ENCODE peak calls at places on chromosomes 3 and 15, in four cellular contexts. Q is iPS-NIHi11, Y is ovary, G is HFF-Myc. M is an unnamed sample.

GRCh38 chr3:178665747-178666146 is 129.5 kb downstream of the KCNMB2 start:
- DNase-seq in Y (no peak), Q (no peak), G (no peak), M (no peak)

GRCh38 chr15:24761704-24762302 is 86.2 kb downstream of the NPAP1 start:
- DNase-seq in Q (no peak), Y (no peak), G (no peak), M (no peak)

GRCh38 chr3:27943106-27943505 is 221.0 kb upstream of the EOMES start:
- DNase-seq in Y (no peak), G (no peak), Q (peak), M (peak)

GRCh38 chr3:53269888-53270880 is 14.4 kb upstream of the TKT start:
- DNase-seq in Q (peak), Y (peak), G (peak), M (peak)

GRCh38 chr3:133944181-133944580 is 48.5 kb upstream of the RAB6B start:
- DNase-seq in Y (no peak), Q (no peak), G (no peak), M (no peak)

GRCh38 chr3:149252272-149252671 is 30.6 kb upstream of the CP start:
- DNase-seq in Y (no peak), Q (no peak), G (no peak), M (no peak)

GRCh38 chr15:68578175-68578959 is 426 bp upstream of the CORO2B start:
- DNase-seq in G (no peak), Q (peak), Y (peak), M (peak)

GRCh38 chr3:128577711-128578110 is 72.9 kb downstream of the RPN1 start:
- DNase-seq in G (no peak), Y (no peak), Q (no peak), M (no peak)

GRCh38 chr3:134941820-134942219 is 146.8 kb downstream of the EPHB1 start:
- DNase-seq in Q (no peak), Y (no peak), G (no peak), M (no peak)

GRCh38 chr15:61641645-61642044 is 412.5 kb upstream of the RORA start:
- DNase-seq in Q (no peak), Y (no peak), G (no peak), M (no peak)

GRCh38 chr15:36797128-36797527 is 217.7 kb downstream of the CDIN1 start:
- DNase-seq in G (no peak), Y (no peak), Q (no peak), M (no peak)

GRCh38 chr3:47645551-47645950 is 66.9 kb upstream of the CSPG5 start:
- DNase-seq in Q (no peak), G (no peak), Y (no peak), M (no peak)

GRCh38 chr3:190585771-190586630 is 72.1 kb downstream of the IL1RAP start:
- DNase-seq in G (peak), Y (no peak), Q (peak), M (no peak)

GRCh38 chr3:74651239-74651638 is 36.8 kb upstream of the CNTN3 start:
- DNase-seq in Y (no peak), G (no peak), Q (no peak), M (no peak)

GRCh38 chr3:74079961-74080562 is 455.3 kb upstream of the PDZRN3 start:
- DNase-seq in Q (no peak), Y (no peak), G (no peak), M (no peak)

GRCh38 chr3:172939651-172940293 is 189.2 kb downstream of the ECT2 start:
- DNase-seq in Q (no peak), G (no peak), Y (no peak), M (no peak)

GRCh38 chr15:57064033-57064432 is 145.6 kb downstream of the TCF12 start:
- DNase-seq in Q (no peak), G (no peak), Y (no peak), M (no peak)

GRCh38 chr3:170914690-170915089 is 6.3 kb upstream of the EIF5A2 start:
- DNase-seq in Y (no peak), Q (no peak), G (no peak), M (no peak)

GRCh38 chr3:72445827-72446405 is 402.3 kb downstream of the SHQ1 start:
- DNase-seq in Y (no peak), Q (no peak), G (no peak), M (no peak)

GRCh38 chr3:32510075-32510724 is 7.5 kb upstream of the CMTM6 start:
- DNase-seq in Y (peak), Q (peak), G (peak), M (peak)

GRCh38 chr15:49082960-49083359 is 36.7 kb upstream of the SECISBP2L start:
- DNase-seq in Q (no peak), G (peak), Y (no peak), M (no peak)

GRCh38 chr3:174332413-174332812 is 526.7 kb upstream of the NAALADL2 start:
- DNase-seq in G (no peak), Q (no peak), Y (no peak), M (no peak)

GRCh38 chr15:36331531-36332275 is 247.7 kb upstream of the CDIN1 start:
- DNase-seq in G (no peak), Q (no peak), Y (no peak), M (no peak)

GRCh38 chr3:148036331-148036881 is 627.2 kb downstream of the ZIC1 start:
- DNase-seq in Y (no peak), Q (no peak), G (no peak), M (no peak)

GRCh38 chr15:66886686-66887273 is 178.6 kb upstream of the SMAD3 start:
- DNase-seq in G (no peak), Y (no peak), Q (no peak), M (peak)

GRCh38 chr15:77607111-77607893 is 25.4 kb downstream of the LINGO1 start:
- DNase-seq in G (no peak), Y (no peak), Q (no peak), M (no peak)

GRCh38 chr3:14404396-14405119 is 2.2 kb downstream of the SLC6A6 start:
- DNase-seq in Q (no peak), Y (peak), G (no peak), M (no peak)

GRCh38 chr15:84819291-84819768 is 2.2 kb downstream of the ALPK3 start:
- DNase-seq in G (no peak), Y (no peak), Q (no peak), M (no peak)

GRCh38 chr15:67746022-67746421 is 79.3 kb upstream of the SKOR1 start:
- DNase-seq in G (no peak), Q (no peak), Y (no peak), M (no peak)

GRCh38 chr15:37056168-37056893 is 44.0 kb downstream of the MEIS2 start:
- DNase-seq in Q (no peak), G (no peak), Y (no peak), M (peak)

GRCh38 chr3:101972430-101973162 is 123.3 kb downstream of the NFKBIZ start:
- DNase-seq in G (no peak), Q (no peak), Y (no peak), M (no peak)

GRCh38 chr3:149784064-149784704 is 8.2 kb downstream of the ANKUB1 start:
- DNase-seq in Y (no peak), Q (peak), G (no peak), M (no peak)

GRCh38 chr3:147773236-147773635 is 364.1 kb downstream of the ZIC1 start:
- DNase-seq in G (no peak), Y (no peak), Q (no peak), M (no peak)

GRCh38 chr3:15427981-15428380 is 583 bp downstream of the EAF1 start:
- DNase-seq in Y (no peak), G (no peak), Q (peak), M (no peak)

GRCh38 chr3:105388199-105388598 is 21.5 kb downstream of the ALCAM start:
- DNase-seq in Q (no peak), Y (no peak), G (no peak), M (no peak)

GRCh38 chr3:138081371-138082084 is 33.9 kb downstream of the DZIP1L start:
- DNase-seq in Y (no peak), G (no peak), Q (no peak), M (no peak)

GRCh38 chr15:48577495-48577894 is 68.0 kb downstream of the FBN1 start:
- DNase-seq in Y (no peak), G (peak), Q (no peak), M (no peak)

GRCh38 chr3:45272828-45273470 is 46.9 kb upstream of the TMEM158 start:
- DNase-seq in Q (no peak), Y (no peak), G (no peak), M (no peak)

GRCh38 chr3:27221264-27221932 is 147.8 kb downstream of the NEK10 start:
- DNase-seq in Q (no peak), Y (no peak), G (no peak), M (no peak)

GRCh38 chr3:156665296-156665695 is 9.1 kb upstream of the TIPARP start:
- DNase-seq in G (no peak), Q (no peak), Y (no peak), M (no peak)